ENCODE peak calls at places on chromosome 16, in five cellular contexts. V, Q, A, Y and R are unnamed samples.

GRCh38 chr16:60299345-60299744 is 1565.2 kb upstream of the GOT2 start:
- DNase-seq in Q (no peak), V (no peak), A (no peak), Y (no peak), R (no peak)

GRCh38 chr16:87922250-87922871 is 14.0 kb downstream of the CA5A start:
- DNase-seq in Y (no peak), Q (peak), A (no peak), V (no peak), R (peak)

GRCh38 chr16:4894276-4895150 is 42.4 kb downstream of the PPL start:
- DNase-seq in V (no peak), A (no peak), Q (peak), Y (no peak), R (no peak)

GRCh38 chr16:749010-749409 is 8.2 kb upstream of the CIAO3 start:
- DNase-seq in A (no peak), Q (no peak), Y (no peak), V (no peak), R (no peak)

GRCh38 chr16:3950343-3951193 is 70.1 kb upstream of the CREBBP start:
- DNase-seq in A (no peak), Y (peak), Q (no peak), V (no peak), R (peak)

GRCh38 chr16:57526498-57526897 is 9.9 kb downstream of the CCDC102A start:
- DNase-seq in A (no peak), Y (no peak), V (no peak), Q (no peak), R (no peak)

GRCh38 chr16:23594186-23594585 is 1.9 kb downstream of the NDUFAB1 start:
- DNase-seq in Q (no peak), A (no peak), Y (no peak), V (no peak), R (no peak)

GRCh38 chr16:69935740-69936139 is 15.4 kb upstream of the CLEC18A start:
- DNase-seq in Q (no peak), V (no peak), A (no peak), Y (no peak), R (no peak)

GRCh38 chr16:2966803-2967184 is 2.4 kb upstream of the PAQR4 start:
- DNase-seq in Y (peak), V (no peak), Q (no peak), A (no peak), R (peak)

GRCh38 chr16:13909872-13910303 is 10.1 kb upstream of the ERCC4 start:
- DNase-seq in Q (no peak), A (no peak), Y (no peak), V (no peak), R (peak)

GRCh38 chr16:17379121-17379571 is 91.6 kb downstream of the XYLT1 start:
- DNase-seq in Q (peak), Y (peak), A (no peak), V (no peak), R (no peak)

GRCh38 chr16:87056551-87056950 is 260.6 kb downstream of the C16orf95 start:
- DNase-seq in Q (no peak), A (no peak), Y (no peak), V (no peak), R (no peak)

GRCh38 chr16:15491430-15491829 is 57.0 kb downstream of the BMERB1 start:
- DNase-seq in A (no peak), V (no peak), Q (no peak), Y (no peak), R (no peak)

GRCh38 chr16:23207485-23207884 is 24.9 kb downstream of the SCNN1G start:
- DNase-seq in V (no peak), Q (peak), Y (no peak), A (no peak), R (no peak)

GRCh38 chr16:50213939-50214519 is 52.3 kb upstream of the ADCY7 start:
- DNase-seq in A (no peak), Q (peak), V (no peak), Y (no peak), R (no peak)

GRCh38 chr16:79049040-79049439 is 551.5 kb downstream of the MAF start:
- DNase-seq in Y (no peak), A (no peak), Q (no peak), V (no peak), R (no peak)

GRCh38 chr16:12127244-12127643 is 150.7 kb downstream of the SNX29 start:
- DNase-seq in V (no peak), A (no peak), Y (no peak), Q (no peak), R (no peak)

GRCh38 chr16:69145658-69146057 is 13.2 kb downstream of the UTP4 start:
- DNase-seq in A (no peak), Y (no peak), Q (no peak), V (no peak), R (peak)

GRCh38 chr16:23222929-23223328 is 40.4 kb downstream of the SCNN1G start:
- DNase-seq in A (no peak), V (no peak), Q (no peak), Y (no peak), R (no peak)

GRCh38 chr16:56628486-56629035 is 3.0 kb downstream of the MT1E start:
- DNase-seq in V (no peak), Y (no peak), A (no peak), Q (no peak), R (no peak)

GRCh38 chr16:88347656-88348376 is 34.9 kb upstream of the ZNF469 start:
- DNase-seq in V (no peak), A (no peak), Q (peak), Y (no peak), R (no peak)

GRCh38 chr16:2432801-2433505 is 3.7 kb downstream of the CCNF start:
- DNase-seq in Q (no peak), A (no peak), V (no peak), Y (no peak), R (no peak)

GRCh38 chr16:10965440-10966039 is 21.2 kb downstream of the CLEC16A start:
- DNase-seq in Q (no peak), A (peak), V (no peak), Y (no peak), R (no peak)

GRCh38 chr16:58102665-58103427 is 26.3 kb downstream of the CFAP20 start:
- DNase-seq in V (no peak), A (no peak), Q (no peak), Y (no peak), R (no peak)

GRCh38 chr16:4788489-4788889 is 344 bp upstream of the SEPTIN12 start:
- DNase-seq in A (no peak), V (no peak), Y (no peak), Q (peak), R (no peak)

GRCh38 chr16:89422527-89422904 is 67.8 kb downstream of the ANKRD11 start:
- DNase-seq in V (no peak), Y (no peak), Q (no peak), A (peak), R (no peak)

GRCh38 chr16:11992594-11993524 is 16.3 kb downstream of the SNX29 start:
- DNase-seq in Q (no peak), V (no peak), A (no peak), Y (no peak), R (no peak)

GRCh38 chr16:11210260-11210659 is 45.7 kb downstream of the SOCS1 start:
- DNase-seq in V (no peak), Q (no peak), Y (no peak), A (no peak), R (no peak)

GRCh38 chr16:9823510-9823909 is 358.7 kb downstream of the GRIN2A start:
- DNase-seq in Y (no peak), V (peak), A (no peak), Q (no peak), R (no peak)

GRCh38 chr16:81710596-81710995 is 68.5 kb upstream of the PLCG2 start:
- DNase-seq in Y (no peak), Q (no peak), A (no peak), V (no peak), R (no peak)

DNA sequence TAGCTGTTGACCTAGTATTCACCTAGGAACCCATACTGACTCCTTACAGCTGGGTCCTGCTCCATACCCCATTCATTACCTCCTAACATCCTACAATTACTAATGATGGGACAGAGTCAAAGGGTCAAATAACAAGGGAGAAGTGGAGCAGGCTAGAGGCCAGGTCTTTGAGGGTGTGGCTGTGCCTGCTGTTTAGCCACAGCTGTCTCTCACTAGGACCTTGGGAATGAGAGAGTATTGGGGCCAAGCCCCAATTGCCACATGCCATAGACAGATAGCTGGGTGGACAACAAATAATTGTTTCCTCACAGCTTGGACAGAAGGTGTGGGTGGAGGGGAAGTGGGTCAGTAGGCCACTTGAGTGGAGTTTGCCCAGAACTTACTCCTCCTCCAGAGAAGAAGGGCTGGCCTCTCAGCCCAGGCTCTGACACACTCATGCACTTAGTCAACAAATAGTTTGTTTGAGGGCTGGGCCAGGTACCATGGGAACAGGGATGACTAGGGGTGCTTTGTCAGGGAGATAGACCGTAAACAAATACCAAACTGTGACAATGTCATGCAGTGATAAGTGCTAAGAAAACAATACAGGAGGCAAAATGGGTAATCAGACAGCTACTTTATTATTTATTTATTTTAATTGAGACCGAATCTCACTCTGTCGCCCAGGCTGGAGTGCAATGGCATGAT is 10.2 kb upstream of the CENPT start:
- DNase-seq in A (no peak), Y (peak), Q (no peak), V (no peak), R (peak)
- TF ChIP-seq POLR2AphosphoS5 in A (no peak), Y (peak), Q (no peak), V (peak), R (peak)

GRCh38 chr16:73915939-73916451 is 380.6 kb upstream of the PSMD7 start:
- DNase-seq in A (no peak), Q (no peak), V (no peak), Y (no peak), R (no peak)
- TF ChIP-seq EP300 in A (no peak), Q (no peak), V (no peak), Y (no peak), R (no peak)

DNA sequence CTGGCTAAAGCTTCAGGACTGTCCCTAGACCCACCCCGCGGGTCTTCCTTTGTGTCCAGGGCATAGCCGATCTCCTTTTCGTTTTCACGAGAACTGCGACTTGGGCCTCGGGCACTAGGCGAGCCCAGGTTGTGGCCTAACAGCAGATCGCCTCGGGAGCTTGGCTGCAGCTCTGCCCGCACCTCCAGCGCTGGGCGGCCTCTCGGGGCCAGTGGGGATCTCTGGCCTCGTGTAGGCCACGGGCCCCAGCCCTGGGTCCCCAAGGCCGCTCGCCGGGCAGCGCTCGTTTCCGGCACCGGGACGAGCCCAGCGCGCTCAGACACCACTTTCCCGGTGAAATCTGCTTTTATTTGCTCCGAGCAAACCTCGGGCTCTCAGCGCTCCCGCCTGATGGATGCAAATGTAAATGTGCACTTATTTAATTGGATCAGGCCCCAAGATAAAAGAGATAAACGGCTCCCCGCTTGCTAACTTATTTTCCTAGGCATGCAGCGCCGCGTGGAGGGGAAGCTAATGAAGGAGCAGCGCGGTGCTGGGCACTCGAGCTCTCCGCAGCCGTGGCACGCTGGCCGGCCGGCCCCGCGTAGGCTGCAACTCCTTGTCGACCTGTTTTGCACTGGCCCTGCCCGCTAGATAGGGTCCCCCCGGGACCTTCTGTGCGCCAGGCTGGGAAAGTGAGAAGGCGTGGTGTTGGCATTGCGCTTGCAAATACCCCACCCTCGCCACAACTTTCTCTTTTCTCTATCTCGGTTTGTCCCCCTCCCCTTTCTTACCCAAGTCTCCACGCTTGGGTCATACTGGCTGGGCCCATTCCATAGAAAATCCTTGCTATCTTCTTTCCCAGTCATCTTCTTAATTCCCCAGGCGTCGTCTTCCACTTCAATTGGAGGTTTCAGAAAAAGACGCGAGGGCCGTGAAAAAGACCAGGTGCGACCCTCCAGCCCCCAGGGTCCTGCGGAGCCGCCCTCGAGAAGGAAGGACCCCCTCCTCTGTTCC is 8.0 kb downstream of the IRX5 start:
- DNase-seq in A (no peak), V (peak), Y (no peak), Q (no peak), R (no peak)
- TF ChIP-seq CTCF in A (no peak), V (no peak), Y (no peak), Q (no peak), R (no peak)

GRCh38 chr16:85227262-85227923 is 115.1 kb upstream of the CIBAR2 start:
- DNase-seq in V (no peak), A (peak), Y (no peak), Q (no peak), R (no peak)
- TF ChIP-seq POLR2AphosphoS5 in V (no peak), A (peak), Y (no peak), Q (no peak), R (no peak)

GRCh38 chr16:83589576-83589975 is 218.2 kb upstream of the HSBP1 start:
- DNase-seq in Y (no peak), A (no peak), Q (no peak), V (no peak), R (no peak)
- TF ChIP-seq EP300 in Y (no peak), A (no peak), Q (no peak), V (no peak), R (no peak)

GRCh38 chr16:71440669-71441347 is 1.0 kb downstream of the TLE7 start:
- DNase-seq in V (no peak), Q (peak), A (no peak), Y (no peak), R (no peak)
- TF ChIP-seq CTCF in V (no peak), Q (peak), A (peak), Y (no peak), R (no peak)